ENCODE peak calls at places on chromosome 15, in six cellular contexts. Y is DND-41, Q is brain microvascular endothelial cell, K is stomach, M is HepG2, J is suprapubic skin. X is an unnamed sample. For H3K36me3, the result is how much of the 10 kb centered on the place peaks cover.

GRCh38 chr15:98896802-98897732 is 110.5 kb downstream of the PGPEP1L start:
- DNase-seq in Y (no peak), Q (peak), K (no peak), M (peak), J (no peak), X (no peak)

GRCh38 chr15:95127356-95127755 is 896.0 kb downstream of the MCTP2 start:
- DNase-seq in Y (no peak), Q (no peak), K (no peak), M (no peak), J (no peak), X (no peak)

GRCh38 chr15:58401991-58402649 is 29.7 kb upstream of the LIPC start:
- DNase-seq in Y (peak), Q (no peak), K (no peak), M (no peak), J (no peak), X (no peak)

GRCh38 chr15:35466476-35466875 is 79.5 kb downstream of the DPH6 start:
- DNase-seq in Y (no peak), Q (no peak), K (no peak), M (no peak), J (no peak), X (no peak)

GRCh38 chr15:52164631-52165265 is 26.4 kb downstream of the GNB5 start:
- DNase-seq in Y (no peak), Q (no peak), K (no peak), M (no peak), J (no peak), X (no peak)

GRCh38 chr15:61159901-61160300 is 69.2 kb downstream of the RORA start:
- DNase-seq in Y (no peak), Q (no peak), K (no peak), M (no peak), J (no peak), X (no peak)

GRCh38 chr15:31439328-31439727 is 112.7 kb downstream of the KLF13 start:
- DNase-seq in Y (no peak), Q (no peak), K (no peak), M (peak), J (peak), X (no peak)

GRCh38 chr15:97316362-97316761 is 644.1 kb upstream of the ARRDC4 start:
- DNase-seq in Y (no peak), Q (no peak), K (no peak), M (no peak), J (no peak), X (no peak)

GRCh38 chr15:98035577-98036010 is 75.1 kb downstream of the ARRDC4 start:
- DNase-seq in Y (no peak), Q (no peak), K (no peak), M (no peak), J (no peak), X (no peak)

GRCh38 chr15:38605744-38606143 is 41.1 kb upstream of the RASGRP1 start:
- DNase-seq in Y (no peak), Q (no peak), K (no peak), M (no peak), J (no peak), X (no peak)

GRCh38 chr15:76333309-76333708 is 3.3 kb upstream of the ISL2 start:
- DNase-seq in Y (no peak), Q (no peak), K (no peak), M (no peak), J (no peak), X (no peak)

GRCh38 chr15:70025413-70026296 is 72.1 kb downstream of the TLE3 start:
- DNase-seq in Y (no peak), Q (no peak), K (no peak), M (no peak), J (no peak), X (no peak)

GRCh38 chr15:63146684-63147083 is 10.6 kb downstream of the RPS27L start:
- DNase-seq in Y (no peak), Q (peak), K (no peak), M (no peak), J (no peak), X (no peak)

GRCh38 chr15:74594455-74594854 is 21.2 kb upstream of the CLK3 start:
- DNase-seq in Y (no peak), Q (no peak), K (no peak), M (no peak), J (no peak), X (no peak)

GRCh38 chr15:31326729-31327673 is at the start of gene KLF13:
- DNase-seq in Y (no peak), Q (peak), K (peak), M (no peak), J (peak), X (no peak)

GRCh38 chr15:36265422-36265821 is 314.0 kb upstream of the CDIN1 start:
- DNase-seq in Y (no peak), Q (no peak), K (no peak), M (no peak), J (no peak), X (no peak)

GRCh38 chr15:31111091-31111647 is 9.6 kb upstream of the TRPM1 start:
- DNase-seq in Y (no peak), Q (no peak), K (no peak), M (no peak), J (no peak), X (no peak)

GRCh38 chr15:99998661-99999101 is 265.4 kb upstream of the LYSMD4 start:
- DNase-seq in Y (no peak), Q (no peak), K (peak), M (no peak), J (no peak), X (no peak)

GRCh38 chr15:101641894-101642293 is 10.3 kb downstream of the TM2D3 start:
- DNase-seq in Y (peak), Q (no peak), K (no peak), M (no peak), J (no peak), X (no peak)

GRCh38 chr15:69304176-69304533 is 5.4 kb downstream of the PAQR5 start:
- DNase-seq in Y (no peak), Q (peak), K (no peak), M (peak), J (no peak), X (no peak)

GRCh38 chr15:59205839-59206622 is 612 bp upstream of the LDHAL6B start:
- DNase-seq in Y (no peak), Q (no peak), K (no peak), M (no peak), J (no peak), X (no peak)

GRCh38 chr15:90851114-90851513 is 17.3 kb upstream of the FURIN start:
- DNase-seq in Y (no peak), Q (no peak), K (no peak), M (no peak), J (no peak), X (no peak)

GRCh38 chr15:45743309-45744041 is 108.6 kb downstream of the SQOR start:
- DNase-seq in Y (no peak), Q (no peak), K (no peak), M (no peak), J (no peak), X (no peak)

GRCh38 chr15:80576519-80577090 is 118.5 kb upstream of the ABHD17C start:
- DNase-seq in Y (no peak), Q (no peak), K (no peak), M (no peak), J (no peak), X (no peak)

GRCh38 chr15:31295660-31296059 is 31.0 kb upstream of the KLF13 start:
- DNase-seq in Y (peak), Q (no peak), K (peak), M (no peak), J (peak), X (no peak)

GRCh38 chr15:49265911-49266310 is 95.9 kb downstream of the GALK2 start:
- DNase-seq in Y (no peak), Q (no peak), K (no peak), M (no peak), J (no peak), X (no peak)

GRCh38 chr15:59687831-59688230 is 1.3 kb downstream of the BNIP2 start:
- DNase-seq in Y (peak), Q (peak), K (no peak), M (peak), J (no peak), X (peak)

GRCh38 chr15:89196994-89197393 is 24.4 kb downstream of the RLBP1 start:
- DNase-seq in Y (no peak), Q (no peak), K (peak), M (peak), J (peak), X (no peak)
- H3K36me3 ChIP-seq in Y (under half), Q (under half), K (half or more), M (under half), J (under half), X (under half)

GRCh38 chr15:78167227-78167888 is 18.2 kb downstream of the IDH3A start:
- DNase-seq in Y (peak), Q (no peak), K (no peak), M (no peak), J (no peak), X (no peak)
- H3K36me3 ChIP-seq in Y (half or more), Q (under half), K (half or more), M (half or more), J (half or more), X (under half)

GRCh38 chr15:65732698-65733097 is 59.4 kb downstream of the DENND4A start:
- DNase-seq in Y (no peak), Q (no peak), K (no peak), M (no peak), J (no peak), X (no peak)
- H3K36me3 ChIP-seq in Y (under half), Q (under half), K (half or more), M (under half), J (under half), X (under half)

GRCh38 chr15:68096099-68096498 is 42.0 kb downstream of the PIAS1 start:
- DNase-seq in Y (no peak), Q (no peak), K (no peak), M (no peak), J (no peak), X (no peak)

GRCh38 chr15:68100194-68100593 is 46.1 kb downstream of the PIAS1 start:
- DNase-seq in Y (no peak), Q (no peak), K (no peak), M (no peak), J (no peak), X (no peak)

GRCh38 chr15:68103603-68104002 is 49.5 kb downstream of the PIAS1 start:
- DNase-seq in Y (no peak), Q (no peak), K (no peak), M (no peak), J (no peak), X (no peak)

GRCh38 chr15:68097029-68097428 is 42.9 kb downstream of the PIAS1 start:
- DNase-seq in Y (no peak), Q (no peak), K (no peak), M (no peak), J (no peak), X (no peak)

DNA sequence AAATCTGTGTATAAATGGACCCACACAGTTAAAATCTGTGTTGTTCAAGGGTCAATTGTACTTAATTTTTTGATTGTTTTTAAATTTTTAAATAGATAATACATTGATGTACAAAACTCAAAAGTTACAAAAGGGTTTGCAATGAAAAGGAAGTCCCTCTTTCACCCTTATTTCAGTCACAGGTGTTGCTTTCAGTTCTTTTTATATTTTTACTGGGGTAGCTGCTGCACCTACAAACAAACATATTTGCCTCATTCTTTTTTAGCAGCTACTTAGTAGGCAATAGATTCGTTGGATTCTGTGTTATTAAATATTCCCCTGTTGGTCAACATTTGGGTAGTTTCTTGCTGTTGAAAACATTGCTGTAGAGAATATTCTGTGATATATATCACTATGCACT is 44.4 kb downstream of the PIAS1 start:
- DNase-seq in Y (no peak), Q (no peak), K (no peak), M (no peak), J (no peak), X (no peak)
- H3K36me3 ChIP-seq in Y (under half), Q (under half), K (under half), M (under half), J (under half), X (under half)